ENCODE peak calls at places on chromosomes 16 and 17, in ten cellular contexts. K is bronchial epithelial cell; R is OCI-LY7; A is HEK293T; E is stimulated activated CD4-positive, alpha-beta T cell treated with anti-CD3 and anti-CD28 coated beads, Interleukin-2, amount 100 ng/mL, for 24 hours; I is AG04450; Z is activated T-cell treated with anti-CD3 and anti-CD28 coated beads, Interleukin-2, amount 50 U/mL, for 72 hours; Y is posterior cingulate gyrus; F is T-helper 2 cell; P is nucleus accumbens. Q is an unnamed sample.

GRCh38 chr16:87317766-87318121 is 552 bp upstream of the C16orf95 start:
- DNase-seq in K (peak), R (peak), A (peak), E (peak), I (peak), Z (peak), Y (no peak), F (peak), P (no peak), Q (no peak)

GRCh38 chr17:27615121-27615520 is 15.9 kb upstream of the LGALS9 start:
- DNase-seq in K (no peak), R (no peak), A (no peak), E (no peak), I (no peak), Z (no peak), Y (no peak), F (no peak), P (no peak), Q (no peak)

GRCh38 chr16:74226361-74226979 is 70.1 kb upstream of the PSMD7 start:
- DNase-seq in K (no peak), R (peak), A (peak), E (no peak), I (no peak), Z (no peak), Y (no peak), F (no peak), P (no peak), Q (no peak)

GRCh38 chr17:72618018-72618509 is 474.4 kb downstream of the SLC39A11 start:
- DNase-seq in K (peak), R (no peak), A (no peak), E (peak), I (no peak), Z (peak), Y (no peak), F (peak), P (peak), Q (no peak)

GRCh38 chr16:50521246-50521900 is 26.8 kb upstream of the NKD1 start:
- DNase-seq in K (no peak), R (no peak), A (no peak), E (no peak), I (no peak), Z (no peak), Y (no peak), F (no peak), P (no peak), Q (no peak)

GRCh38 chr16:6066601-6067000 is 969.0 kb upstream of the EEF2KMT start:
- DNase-seq in K (no peak), R (no peak), A (no peak), E (no peak), I (no peak), Z (no peak), Y (no peak), F (no peak), P (no peak), Q (no peak)

GRCh38 chr17:1294157-1294717 is 14.8 kb downstream of the TRARG1 start:
- DNase-seq in K (no peak), R (peak), A (no peak), E (peak), I (no peak), Z (peak), Y (no peak), F (peak), P (no peak), Q (no peak)

GRCh38 chr17:74012465-74012864 is 191.0 kb upstream of the RPL38 start:
- DNase-seq in K (no peak), R (no peak), A (no peak), E (peak), I (no peak), Z (peak), Y (no peak), F (peak), P (no peak), Q (peak)

GRCh38 chr16:65825191-65825856 is 541.2 kb upstream of the CDH5 start:
- DNase-seq in K (no peak), R (no peak), A (no peak), E (no peak), I (no peak), Z (no peak), Y (no peak), F (no peak), P (no peak), Q (no peak)

GRCh38 chr17:67054608-67055007 is 10.3 kb downstream of the CACNG1 start:
- DNase-seq in K (no peak), R (no peak), A (no peak), E (no peak), I (no peak), Z (no peak), Y (no peak), F (no peak), P (no peak), Q (no peak)

GRCh38 chr16:58125041-58125440 is 4.1 kb downstream of the CFAP20 start:
- DNase-seq in K (no peak), R (no peak), A (no peak), E (no peak), I (no peak), Z (no peak), Y (no peak), F (no peak), P (no peak), Q (no peak)

GRCh38 chr17:42463976-42464400 is 5.3 kb downstream of the ATP6V0A1 start:
- DNase-seq in K (no peak), R (no peak), A (no peak), E (no peak), I (no peak), Z (no peak), Y (no peak), F (no peak), P (no peak), Q (no peak)

GRCh38 chr17:43949777-43950176 is 4.0 kb downstream of the PYY start:
- DNase-seq in K (no peak), R (no peak), A (no peak), E (no peak), I (no peak), Z (no peak), Y (no peak), F (peak), P (no peak), Q (no peak)

GRCh38 chr16:30958164-30959083 is 870 bp downstream of the SETD1A start:
- DNase-seq in K (no peak), R (peak), A (peak), E (no peak), I (no peak), Z (peak), Y (no peak), F (no peak), P (no peak), Q (no peak)

GRCh38 chr16:31138621-31139578 is 3.4 kb upstream of the PRSS8 start:
- DNase-seq in K (peak), R (no peak), A (no peak), E (no peak), I (no peak), Z (no peak), Y (no peak), F (no peak), P (no peak), Q (no peak)

GRCh38 chr17:27296427-27296979 is 2.6 kb downstream of the WSB1 start:
- DNase-seq in K (peak), R (no peak), A (no peak), E (no peak), I (peak), Z (no peak), Y (no peak), F (peak), P (no peak), Q (no peak)

GRCh38 chr16:11358531-11358930 is 13.3 kb downstream of the RMI2 start:
- DNase-seq in K (no peak), R (no peak), A (no peak), E (no peak), I (no peak), Z (no peak), Y (no peak), F (no peak), P (no peak), Q (no peak)

GRCh38 chr16:31710134-31710533 is 163.5 kb upstream of the ZNF267 start:
- DNase-seq in K (no peak), R (no peak), A (no peak), E (no peak), I (no peak), Z (no peak), Y (no peak), F (no peak), P (no peak), Q (no peak)

GRCh38 chr16:66878067-66878466 is 2.2 kb upstream of the PDP2 start:
- DNase-seq in K (no peak), R (peak), A (no peak), E (peak), I (no peak), Z (peak), Y (no peak), F (peak), P (no peak), Q (peak)

GRCh38 chr17:68593331-68593710 is 7.8 kb downstream of the FAM20A start:
- DNase-seq in K (no peak), R (no peak), A (no peak), E (no peak), I (no peak), Z (no peak), Y (no peak), F (no peak), P (no peak), Q (no peak)

GRCh38 chr16:31010539-31010938 is at the start of gene STX1B:
- DNase-seq in K (no peak), R (no peak), A (peak), E (peak), I (no peak), Z (peak), Y (peak), F (peak), P (peak), Q (no peak)